ENCODE peak calls at places on chromosomes 11 and 22, in seven cellular contexts. G is NCI-H146; Y is activated CD4-positive, alpha-beta T cell treated with anti-CD3 and anti-CD28 coated beads, Interleukin-2, amount 10 ng/mL, durations not matched to agents 7 days and 5 days; E is pancreas; D is astrocyte of the spinal cord; C is activated gamma-delta T cell; I is adrenal gland. H is an unnamed sample.

GRCh38 chr11:23679041-23679440 is 817.8 kb upstream of the LUZP2 start:
- DNase-seq in I (no peak), G (no peak), C (no peak), E (no peak), Y (no peak), D (no peak), H (no peak)

GRCh38 chr22:36835903-36836302 is 19.1 kb upstream of the PVALB start:
- DNase-seq in Y (no peak), D (no peak), G (no peak), E (no peak), C (no peak), I (no peak), H (no peak)

GRCh38 chr11:45457649-45458048 is 171.5 kb upstream of the SYT13 start:
- DNase-seq in G (no peak), Y (no peak), D (peak; percentile 74), C (no peak), I (no peak), E (no peak), H (peak; percentile 73)

GRCh38 chr11:88398372-88399140 is 61.0 kb upstream of the CTSC start:
- DNase-seq in E (no peak), Y (no peak), C (no peak), I (no peak), D (peak; percentile 49), G (no peak), H (no peak)

GRCh38 chr22:19877626-19878339 is 23.1 kb upstream of the GNB1L start:
- DNase-seq in Y (no peak), D (peak; percentile 5), I (no peak), E (peak; percentile 44), G (no peak), C (no peak), H (no peak)

GRCh38 chr22:33105501-33105911 is 47.3 kb upstream of the SYN3 start:
- DNase-seq in I (no peak), E (no peak), G (no peak), Y (no peak), C (no peak), D (no peak), H (peak; percentile 49)

GRCh38 chr11:111836766-111837165 is 34.6 kb downstream of the ALG9 start:
- DNase-seq in E (no peak), I (no peak), Y (no peak), D (peak; percentile 67), G (no peak), C (no peak), H (no peak)

GRCh38 chr11:84824624-84825023 is 802.5 kb downstream of the DLG2 start:
- DNase-seq in G (no peak), C (no peak), I (no peak), Y (no peak), D (no peak), E (no peak), H (no peak)

GRCh38 chr22:49086181-49086580 is 741.5 kb downstream of the BRD1 start:
- DNase-seq in D (no peak), Y (no peak), E (no peak), G (peak; percentile 50), I (no peak), C (no peak), H (no peak)

GRCh38 chr11:35376613-35377012 is 42.7 kb downstream of the SLC1A2 start:
- DNase-seq in C (no peak), G (no peak), D (no peak), Y (no peak), I (no peak), E (no peak), H (no peak)

GRCh38 chr11:76742912-76743311 is 40.2 kb upstream of the TSKU start:
- DNase-seq in Y (no peak), D (no peak), G (no peak), C (no peak), I (no peak), E (no peak), H (no peak)

GRCh38 chr22:42309865-42310264 is 39.4 kb upstream of the TCF20 start:
- DNase-seq in C (no peak), D (no peak), E (no peak), I (no peak), G (no peak), Y (no peak), H (no peak)

GRCh38 chr11:3984896-3985295 is 109.7 kb upstream of the RRM1 start:
- DNase-seq in D (peak; percentile 16), Y (peak; percentile 39), C (no peak), I (no peak), E (no peak), G (no peak), H (no peak)

GRCh38 chr11:72039108-72039850 is 40.6 kb downstream of the IL18BP start:
- DNase-seq in E (no peak), I (no peak), D (peak; percentile 42), Y (no peak), G (no peak), C (no peak), H (no peak)

GRCh38 chr11:70183483-70184176 is 19.5 kb upstream of the FADD start:
- DNase-seq in G (no peak), C (no peak), Y (no peak), E (no peak), I (no peak), D (no peak), H (no peak)

GRCh38 chr11:106594751-106595351 is 423.4 kb downstream of the GUCY1A2 start:
- DNase-seq in I (no peak), G (peak; percentile 38), C (no peak), D (no peak), E (no peak), Y (peak; percentile 10), H (no peak)

GRCh38 chr11:61712301-61712700 is 32.1 kb downstream of the DAGLA start:
- DNase-seq in E (no peak), Y (no peak), G (no peak), D (no peak), C (no peak), I (no peak), H (no peak)

GRCh38 chr22:25167834-25168601 is 31.6 kb upstream of the CRYBB3 start:
- DNase-seq in C (no peak), E (no peak), G (no peak), D (no peak), Y (no peak), I (no peak), H (peak; percentile 39)

GRCh38 chr11:59992420-59992819 is 24.6 kb upstream of the OOSP4B start:
- DNase-seq in I (no peak), E (no peak), C (no peak), D (no peak), Y (no peak), G (no peak), H (no peak)

GRCh38 chr11:20363500-20364411 is at the start of gene HTATIP2:
- DNase-seq in D (peak; percentile 43), C (peak; percentile 59), I (peak; percentile 60), Y (peak; percentile 71), E (peak; percentile 84), G (peak; percentile 83), H (no peak)

GRCh38 chr22:20012741-20013331 is 3.8 kb downstream of the ARVCF start:
- DNase-seq in Y (no peak), E (peak; percentile 52), C (no peak), I (no peak), G (no peak), D (no peak), H (no peak)

GRCh38 chr22:35056486-35056885 is 9.5 kb upstream of the ISX start:
- DNase-seq in D (no peak), C (no peak), E (no peak), G (no peak), Y (no peak), I (no peak), H (no peak)

GRCh38 chr11:23022854-23023253 is 162.6 kb upstream of the CCDC179 start:
- DNase-seq in C (no peak), E (no peak), Y (no peak), G (no peak), I (no peak), D (no peak), H (no peak)

GRCh38 chr11:109752212-109752825 is 330.3 kb downstream of the C11orf87 start:
- DNase-seq in E (no peak), G (no peak), Y (no peak), D (no peak), I (no peak), C (no peak), H (no peak)

GRCh38 chr11:133934599-133935550 is 21.9 kb downstream of the IGSF9B start:
- DNase-seq in E (no peak), Y (no peak), C (no peak), G (peak; percentile 31), D (no peak), I (no peak), H (peak; percentile 60)